ENCODE peak calls at places on chromosomes 4 and X, in six cellular contexts. L is iPS-NIHi11; D is amygdala; G is effector memory CD4-positive, alpha-beta T cell; M is stimulated activated naive CD4-positive, alpha-beta T cell; O is anterior cingulate cortex. T is an unnamed sample.

GRCh38 chrX:107014927-107015326 is 14.9 kb upstream of the MORC4 start:
- DNase-seq in M (no peak), G (no peak), L (no peak), O (no peak), D (no peak), T (no peak)

GRCh38 chrX:10444204-10444603 is 176.2 kb downstream of the MID1 start:
- DNase-seq in G (no peak), D (no peak), M (no peak), L (no peak), O (no peak), T (no peak)

GRCh38 chr4:24557036-24558022 is 27.0 kb downstream of the DHX15 start:
- DNase-seq in G (no peak), D (no peak), O (no peak), M (no peak), L (no peak), T (no peak)

GRCh38 chrX:112664928-112665327 is 14.8 kb downstream of the LHFPL1 start:
- DNase-seq in O (no peak), G (no peak), L (no peak), D (no peak), M (no peak), T (no peak)

GRCh38 chr4:186693159-186693815 is 30.4 kb downstream of the FAT1 start:
- DNase-seq in M (no peak), L (no peak), G (no peak), D (no peak), O (no peak), T (no peak)

GRCh38 chrX:135213200-135213844 is 38.5 kb upstream of the ETDA start:
- DNase-seq in D (no peak), G (no peak), O (no peak), M (no peak), L (no peak), T (no peak)

GRCh38 chrX:132219343-132219768 is at the start of gene RAP2C:
- DNase-seq in D (peak), M (peak), L (peak), G (peak), O (peak), T (peak)

GRCh38 chr4:169033660-169034059 is 23.6 kb upstream of the CBR4 start:
- DNase-seq in O (no peak), D (no peak), L (no peak), M (no peak), G (no peak), T (no peak)

GRCh38 chr4:141238196-141238595 is 17.5 kb downstream of the ZNF330 start:
- DNase-seq in G (no peak), M (no peak), D (no peak), O (no peak), L (no peak), T (no peak)

GRCh38 chrX:148874621-148875020 is 374.2 kb downstream of the AFF2 start:
- DNase-seq in O (no peak), L (no peak), D (no peak), G (no peak), M (no peak), T (no peak)

GRCh38 chr4:172881645-172882044 is 287.0 kb upstream of the GALNT7 start:
- DNase-seq in O (no peak), L (no peak), M (no peak), G (no peak), D (no peak), T (no peak)

GRCh38 chr4:100017627-100018310 is 67.7 kb upstream of the H2AZ1 start:
- DNase-seq in L (no peak), D (no peak), G (no peak), O (no peak), M (no peak), T (peak)

GRCh38 chr4:57102050-57102564 is 8.1 kb downstream of the IGFBP7 start:
- DNase-seq in L (no peak), O (no peak), D (no peak), G (no peak), M (no peak), T (peak)

T was measured in kidney epithelial cell.